ENCODE peak calls at places on chromosomes 1 and 21, in four cellular contexts. Q, D, L and B are unnamed samples.

GRCh38 chr1:177448652-177449351 is 278.0 kb downstream of the BRINP2 start:
- DNase-seq in Q (no peak), D (no peak), L (no peak), B (no peak)

GRCh38 chr1:8538502-8538901 is 220.6 kb downstream of the SLC45A1 start:
- DNase-seq in D (no peak), Q (no peak), L (no peak), B (no peak)

GRCh38 chr1:228374711-228375577 is 31.7 kb downstream of the TRIM11 start:
- DNase-seq in D (peak), Q (no peak), L (peak), B (peak)

GRCh38 chr1:48853006-48853405 is 76.3 kb upstream of the BEND5 start:
- DNase-seq in Q (no peak), D (no peak), L (no peak), B (no peak)

GRCh38 chr1:19706136-19706535 is 41.5 kb downstream of the HTR6 start:
- DNase-seq in Q (no peak), D (no peak), L (no peak), B (no peak)

GRCh38 chr1:203437696-203438315 is 37.8 kb upstream of the PRELP start:
- DNase-seq in L (peak), Q (no peak), D (no peak), B (no peak)

GRCh38 chr1:174413632-174414031 is 34.1 kb upstream of the GPR52 start:
- DNase-seq in Q (no peak), D (no peak), L (no peak), B (no peak)

GRCh38 chr1:185393205-185393604 is 76.2 kb upstream of the IVNS1ABP start:
- DNase-seq in Q (no peak), L (no peak), D (no peak), B (no peak)

GRCh38 chr1:206784471-206784903 is 12.2 kb upstream of the IL10 start:
- DNase-seq in D (no peak), Q (no peak), L (no peak), B (no peak)

GRCh38 chr1:248847181-248847955 is 9.3 kb downstream of the ZNF672 start:
- DNase-seq in Q (no peak), D (no peak), L (no peak), B (no peak)

GRCh38 chr1:20137604-20138003 is 1.5 kb upstream of the PLA2G2F start:
- DNase-seq in D (no peak), L (no peak), Q (no peak), B (no peak)

GRCh38 chr1:88327391-88328267 is 356.4 kb upstream of the PKN2 start:
- DNase-seq in L (no peak), D (no peak), Q (no peak), B (no peak)

GRCh38 chr1:13794231-13795187 is 94.5 kb downstream of the PRDM2 start:
- DNase-seq in Q (no peak), D (no peak), L (peak), B (no peak)

GRCh38 chr1:12052008-12052573 is 11.0 kb upstream of the TNFRSF8 start:
- DNase-seq in D (no peak), L (peak), Q (no peak), B (peak)

GRCh38 chr1:217332426-217333065 is 298.3 kb downstream of the GPATCH2 start:
- DNase-seq in Q (no peak), L (no peak), D (no peak), B (no peak)

GRCh38 chr1:18922848-18923475 is 20.6 kb upstream of the ALDH4A1 start:
- DNase-seq in D (no peak), L (no peak), Q (no peak), B (peak)

GRCh38 chr1:165533254-165533653 is 10.5 kb upstream of the LRRC52 start:
- DNase-seq in D (no peak), L (no peak), Q (no peak), B (no peak)

GRCh38 chr21:25490742-25491141 is 116.5 kb downstream of the MRPL39 start:
- DNase-seq in L (no peak), D (no peak), Q (no peak), B (no peak)

GRCh38 chr1:1779691-1780597 is 1.7 kb upstream of the NADK start:
- DNase-seq in D (no peak), L (no peak), Q (no peak), B (peak)

GRCh38 chr1:246921481-246921880 is 10.3 kb downstream of the AHCTF1 start:
- DNase-seq in D (no peak), L (no peak), Q (no peak), B (no peak)

GRCh38 chr1:37660646-37661045 is 26.0 kb upstream of the RSPO1 start:
- DNase-seq in Q (no peak), D (no peak), L (no peak), B (no peak)

GRCh38 chr1:47755368-47755990 is 241.7 kb downstream of the TRABD2B start:
- DNase-seq in D (no peak), L (peak), Q (no peak), B (no peak)

GRCh38 chr21:25572895-25573310 is 34.4 kb downstream of the MRPL39 start:
- DNase-seq in L (no peak), D (no peak), Q (no peak), B (no peak)

GRCh38 chr21:36188081-36188681 is 31.6 kb downstream of the DOP1B start:
- DNase-seq in Q (no peak), D (no peak), L (no peak), B (no peak)

GRCh38 chr1:47424336-47424982 is 8.4 kb downstream of the FOXE3 start:
- DNase-seq in Q (no peak), D (no peak), L (no peak), B (no peak)

GRCh38 chr1:236677641-236678235 is 8.6 kb upstream of the ACTN2 start:
- DNase-seq in L (no peak), D (no peak), Q (no peak), B (no peak)

GRCh38 chr1:9406111-9406510 is 113.4 kb downstream of the SPSB1 start:
- DNase-seq in Q (peak), D (no peak), L (no peak), B (no peak)

GRCh38 chr1:26278835-26279597 is 870 bp upstream of the SH3BGRL3 start:
- DNase-seq in L (no peak), D (no peak), Q (no peak), B (no peak)

GRCh38 chr1:234219711-234220110 is 153.5 kb upstream of the COA6 start:
- DNase-seq in L (no peak), Q (no peak), D (no peak), B (no peak)

GRCh38 chr1:53298163-53298685 is 29.6 kb downstream of the LRP8 start:
- DNase-seq in Q (no peak), L (no peak), D (no peak), B (no peak)

GRCh38 chr1:234515821-234516241 is 36.9 kb upstream of the TARBP1 start:
- DNase-seq in D (no peak), L (no peak), Q (no peak), B (no peak)

GRCh38 chr1:38783659-38784229 is 75.8 kb downstream of the RRAGC start:
- DNase-seq in L (peak), D (no peak), Q (no peak), B (no peak)

GRCh38 chr1:224879404-224879803 is 50.1 kb upstream of the DNAH14 start:
- DNase-seq in Q (no peak), L (no peak), D (no peak), B (peak)

GRCh38 chr1:153961421-153961820 is 1.9 kb downstream of the SLC39A1 start:
- DNase-seq in Q (no peak), D (no peak), L (no peak), B (no peak)

GRCh38 chr1:37792943-37793686 is 532 bp upstream of the MANEAL start:
- DNase-seq in L (no peak), Q (no peak), D (no peak), B (no peak)

GRCh38 chr21:35648512-35648911 is 411.8 kb downstream of the SETD4 start:
- DNase-seq in L (no peak), Q (no peak), D (no peak), B (no peak)

GRCh38 chr1:11414921-11415538 is 63.9 kb upstream of the DISP3 start:
- DNase-seq in D (peak), L (no peak), Q (no peak), B (peak)